ENCODE peak calls at places on chromosomes 7 and 10, in four cellular contexts. One of them, this sample, is unnamed.

GRCh38 chr10:93701903-93702277 is 502 bp downstream of the FRA10AC1 start:
- DNase-seq in nephron progenitor cell: peak
- DNase-seq in kidney: no peak
- DNase-seq in bronchial epithelial cell: peak
- DNase-seq in this sample: peak

GRCh38 chr7:18151419-18151818 is 123.8 kb upstream of the PRPS1L1 start:
- DNase-seq in nephron progenitor cell: no peak
- DNase-seq in kidney: no peak
- DNase-seq in bronchial epithelial cell: no peak
- DNase-seq in this sample: no peak

GRCh38 chr7:81769891-81770818 is at the start of gene HGF:
- DNase-seq in nephron progenitor cell: peak
- DNase-seq in kidney: peak
- DNase-seq in bronchial epithelial cell: no peak
- DNase-seq in this sample: peak

GRCh38 chr10:78222096-78222790 is 188.6 kb downstream of the RPS24 start:
- DNase-seq in nephron progenitor cell: no peak
- DNase-seq in kidney: no peak
- DNase-seq in bronchial epithelial cell: no peak
- DNase-seq in this sample: no peak

GRCh38 chr10:3750884-3751283 is 34.1 kb downstream of the KLF6 start:
- DNase-seq in nephron progenitor cell: peak
- DNase-seq in kidney: no peak
- DNase-seq in bronchial epithelial cell: no peak
- DNase-seq in this sample: no peak

GRCh38 chr10:35700490-35700887 is 58.4 kb upstream of the FZD8 start:
- DNase-seq in nephron progenitor cell: no peak
- DNase-seq in kidney: no peak
- DNase-seq in bronchial epithelial cell: no peak
- DNase-seq in this sample: no peak

GRCh38 chr10:96509017-96509641 is 4.6 kb downstream of the TLL2 start:
- DNase-seq in nephron progenitor cell: no peak
- DNase-seq in kidney: no peak
- DNase-seq in bronchial epithelial cell: peak
- DNase-seq in this sample: peak

GRCh38 chr10:101285519-101286070 is 56.3 kb upstream of the LBX1 start:
- DNase-seq in nephron progenitor cell: no peak
- DNase-seq in kidney: no peak
- DNase-seq in bronchial epithelial cell: no peak
- DNase-seq in this sample: no peak

GRCh38 chr7:151632750-151633515 is 113.2 kb upstream of the RHEB start:
- DNase-seq in nephron progenitor cell: peak
- DNase-seq in kidney: peak
- DNase-seq in bronchial epithelial cell: peak
- DNase-seq in this sample: no peak

GRCh38 chr10:26593896-26594295 is 103.6 kb upstream of the PDSS1 start:
- DNase-seq in nephron progenitor cell: no peak
- DNase-seq in kidney: no peak
- DNase-seq in bronchial epithelial cell: no peak
- DNase-seq in this sample: no peak

GRCh38 chr7:29352041-29352440 is 157.5 kb downstream of the CHN2 start:
- DNase-seq in nephron progenitor cell: no peak
- DNase-seq in kidney: no peak
- DNase-seq in bronchial epithelial cell: no peak
- DNase-seq in this sample: no peak

GRCh38 chr10:8919291-8919690 is 864.8 kb downstream of the GATA3 start:
- DNase-seq in nephron progenitor cell: no peak
- DNase-seq in kidney: no peak
- DNase-seq in bronchial epithelial cell: no peak
- DNase-seq in this sample: no peak

GRCh38 chr7:45358277-45358676 is 200.7 kb downstream of the RAMP3 start:
- DNase-seq in nephron progenitor cell: no peak
- DNase-seq in kidney: no peak
- DNase-seq in bronchial epithelial cell: no peak
- DNase-seq in this sample: no peak

GRCh38 chr7:12570148-12570528 is 382 bp upstream of the SCIN start:
- DNase-seq in nephron progenitor cell: no peak
- DNase-seq in kidney: peak
- DNase-seq in bronchial epithelial cell: peak
- DNase-seq in this sample: no peak

GRCh38 chr7:100154651-100155491 is 3.7 kb downstream of the TRAPPC14 start:
- DNase-seq in nephron progenitor cell: no peak
- DNase-seq in kidney: no peak
- DNase-seq in bronchial epithelial cell: no peak
- DNase-seq in this sample: no peak

GRCh38 chr10:34808789-34809745 is 6.0 kb downstream of the PARD3 start:
- DNase-seq in nephron progenitor cell: peak
- DNase-seq in kidney: peak
- DNase-seq in bronchial epithelial cell: peak
- DNase-seq in this sample: no peak

GRCh38 chr7:53996856-53997255 is 545.3 kb upstream of the VSTM2A start:
- DNase-seq in nephron progenitor cell: no peak
- DNase-seq in kidney: no peak
- DNase-seq in bronchial epithelial cell: no peak
- DNase-seq in this sample: no peak

GRCh38 chr7:92991190-92991589 is 126.6 kb downstream of the SAMD9 start:
- DNase-seq in nephron progenitor cell: no peak
- DNase-seq in kidney: no peak
- DNase-seq in bronchial epithelial cell: peak
- DNase-seq in this sample: no peak

GRCh38 chr7:135771961-135772638 is 23.5 kb upstream of the FAM180A start:
- DNase-seq in nephron progenitor cell: no peak
- DNase-seq in kidney: no peak
- DNase-seq in bronchial epithelial cell: peak
- DNase-seq in this sample: no peak

GRCh38 chr7:101602484-101603241 is 26.4 kb downstream of the MYL10 start:
- DNase-seq in nephron progenitor cell: peak
- DNase-seq in kidney: peak
- DNase-seq in bronchial epithelial cell: peak
- DNase-seq in this sample: no peak
- TF ChIP-seq CTCF in nephron progenitor cell: peak
- TF ChIP-seq CTCF in kidney: peak
- TF ChIP-seq CTCF in bronchial epithelial cell: peak
- TF ChIP-seq CTCF in this sample: peak

DNA sequence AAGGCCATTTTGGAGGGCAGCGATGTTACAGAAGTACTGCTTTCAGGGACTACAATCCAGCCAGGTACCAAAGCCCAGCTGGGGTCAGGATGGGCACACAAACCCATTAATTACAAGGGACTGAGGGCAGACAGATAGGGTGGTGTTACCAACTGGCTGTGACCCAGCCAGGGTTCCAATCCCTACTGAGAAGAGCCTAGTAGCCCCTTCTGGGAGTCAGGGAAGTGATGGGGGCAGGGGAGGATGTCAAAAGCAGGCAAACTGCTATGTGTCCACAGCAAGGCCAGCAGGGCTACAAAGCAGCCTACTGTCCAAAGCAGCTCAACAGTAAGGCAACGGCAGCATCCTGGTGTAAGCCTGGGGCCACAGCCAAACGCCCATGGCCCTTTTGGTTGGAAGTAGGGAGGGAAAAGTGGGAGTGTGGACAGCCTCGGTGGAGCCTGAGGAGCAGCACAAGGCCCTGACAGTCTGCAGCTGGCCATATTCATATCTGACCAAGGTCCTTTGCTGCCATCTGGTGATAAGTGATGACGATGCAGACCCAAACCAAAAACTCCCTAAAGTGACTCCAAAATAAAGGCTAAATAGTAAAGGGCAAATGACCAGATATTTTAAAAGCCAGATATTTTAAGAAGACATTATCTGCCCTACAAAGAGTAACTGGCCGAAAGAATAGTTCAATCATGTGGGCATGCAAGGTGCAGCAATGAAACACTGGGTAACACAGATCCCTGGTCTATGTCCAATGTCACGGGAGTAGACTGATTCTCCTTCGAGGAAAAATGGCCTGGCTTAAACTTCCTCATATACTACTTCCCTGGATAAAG is 56.9 kb downstream of the XPNPEP1 start:
- DNase-seq in nephron progenitor cell: no peak
- DNase-seq in kidney: no peak
- DNase-seq in bronchial epithelial cell: no peak
- DNase-seq in this sample: no peak
- TF ChIP-seq CTCF in nephron progenitor cell: peak
- TF ChIP-seq CTCF in kidney: peak
- TF ChIP-seq CTCF in bronchial epithelial cell: peak
- TF ChIP-seq CTCF in this sample: peak

GRCh38 chr7:2560175-2560695 is 1.5 kb downstream of the IQCE start:
- DNase-seq in nephron progenitor cell: no peak
- DNase-seq in kidney: no peak
- DNase-seq in bronchial epithelial cell: no peak
- DNase-seq in this sample: no peak
- TF ChIP-seq CTCF in nephron progenitor cell: no peak
- TF ChIP-seq CTCF in kidney: no peak
- TF ChIP-seq CTCF in bronchial epithelial cell: no peak
- TF ChIP-seq CTCF in this sample: peak

GRCh38 chr7:143395187-143396149 is 13.2 kb downstream of the EPHA1 start:
- DNase-seq in nephron progenitor cell: no peak
- DNase-seq in kidney: no peak
- DNase-seq in bronchial epithelial cell: no peak
- DNase-seq in this sample: no peak
- TF ChIP-seq CTCF in nephron progenitor cell: no peak
- TF ChIP-seq CTCF in kidney: no peak
- TF ChIP-seq CTCF in bronchial epithelial cell: peak
- TF ChIP-seq CTCF in this sample: peak

DNA sequence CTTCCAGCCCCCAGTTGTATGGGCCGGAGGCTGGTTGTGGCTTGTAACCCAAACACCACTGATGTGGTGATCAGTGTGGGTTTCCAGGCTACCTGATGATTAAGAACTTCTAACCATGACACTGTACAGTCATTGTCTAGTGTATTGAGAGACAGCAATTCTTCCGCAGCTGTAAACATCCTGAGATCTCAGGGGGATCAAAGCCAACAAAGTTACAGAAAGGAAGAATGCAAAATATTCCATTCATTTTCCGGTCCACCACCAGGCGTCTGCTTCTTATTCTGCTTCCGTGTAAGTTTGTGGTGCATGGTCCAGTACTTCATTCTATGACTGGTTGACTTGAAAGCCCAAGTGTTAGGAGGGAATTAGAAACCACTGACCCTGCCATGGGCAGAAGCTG is 10.3 kb upstream of the GLI3 start:
- DNase-seq in nephron progenitor cell: no peak
- DNase-seq in kidney: no peak
- DNase-seq in bronchial epithelial cell: no peak
- DNase-seq in this sample: no peak
- TF ChIP-seq CTCF in nephron progenitor cell: no peak
- TF ChIP-seq CTCF in kidney: no peak
- TF ChIP-seq CTCF in bronchial epithelial cell: no peak
- TF ChIP-seq CTCF in this sample: peak

GRCh38 chr7:35714862-35715261 is 19.9 kb upstream of the HERPUD2 start:
- DNase-seq in nephron progenitor cell: no peak
- DNase-seq in kidney: no peak
- DNase-seq in bronchial epithelial cell: no peak
- DNase-seq in this sample: no peak
- TF ChIP-seq CTCF in nephron progenitor cell: no peak
- TF ChIP-seq CTCF in kidney: no peak
- TF ChIP-seq CTCF in bronchial epithelial cell: no peak
- TF ChIP-seq CTCF in this sample: no peak

GRCh38 chr7:148967032-148967372 is 61.3 kb downstream of the PDIA4 start:
- DNase-seq in nephron progenitor cell: no peak
- DNase-seq in kidney: no peak
- DNase-seq in bronchial epithelial cell: no peak
- DNase-seq in this sample: no peak
- TF ChIP-seq CTCF in nephron progenitor cell: no peak
- TF ChIP-seq CTCF in kidney: no peak
- TF ChIP-seq CTCF in bronchial epithelial cell: no peak
- TF ChIP-seq CTCF in this sample: no peak

DNA sequence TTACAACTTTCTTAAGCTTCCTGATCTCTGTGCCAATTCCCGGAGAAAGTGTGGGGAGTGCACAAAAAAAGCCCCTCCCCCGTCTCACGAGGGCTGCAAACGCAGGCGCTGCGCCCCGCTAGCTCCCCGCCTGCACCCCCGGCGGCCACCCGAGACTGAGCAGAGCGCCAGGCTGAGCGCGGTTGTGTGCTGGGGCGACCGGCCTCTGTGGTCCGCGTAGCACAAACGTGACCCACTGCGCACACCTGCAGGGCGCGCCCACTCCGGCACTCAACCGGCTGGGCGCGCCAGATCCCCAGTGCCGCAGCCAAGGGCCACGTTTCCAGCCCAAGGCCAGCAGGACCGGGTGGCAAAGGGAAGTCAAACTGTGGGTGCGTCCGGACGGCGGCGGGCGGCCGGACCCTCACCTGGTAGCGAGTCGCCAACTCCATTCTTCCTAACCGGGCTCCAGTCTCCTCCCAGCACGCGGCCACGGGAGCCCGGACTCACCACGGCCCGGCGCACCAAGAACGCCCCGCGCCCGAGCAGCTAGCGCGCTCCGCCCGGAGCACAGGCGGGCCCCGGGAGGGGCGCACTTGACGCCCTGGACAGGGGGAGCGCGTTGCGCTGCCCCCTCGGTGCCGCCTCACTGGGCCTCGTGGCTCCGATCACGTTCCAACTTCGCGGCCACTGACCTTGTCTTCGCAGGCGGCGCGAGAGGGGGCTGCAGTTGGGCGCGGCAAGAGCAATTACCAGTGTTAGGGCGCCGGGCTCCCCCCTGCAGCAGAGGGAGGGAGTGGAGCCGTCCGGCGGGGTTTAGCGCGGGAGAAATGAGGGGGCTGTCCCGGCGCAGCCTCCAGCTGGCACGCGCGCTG is at the start of gene CDCA7L:
- DNase-seq in nephron progenitor cell: peak
- DNase-seq in kidney: peak
- DNase-seq in bronchial epithelial cell: peak
- DNase-seq in this sample: no peak
- TF ChIP-seq CTCF in nephron progenitor cell: no peak
- TF ChIP-seq CTCF in kidney: no peak
- TF ChIP-seq CTCF in bronchial epithelial cell: no peak
- TF ChIP-seq CTCF in this sample: no peak